ENCODE peak calls at places on chromosomes 7 and 10, in six cellular contexts. U, H, J, D, I and R are unnamed samples.

GRCh38 chr7:111282626-111283025 is 191.7 kb downstream of the LRRN3 start:
- DNase-seq in J (no peak), I (no peak), D (no peak), H (no peak), U (no peak), R (no peak)

GRCh38 chr10:61628875-61629513 is 33.7 kb upstream of the CABCOCO1 start:
- DNase-seq in H (no peak), U (no peak), I (peak), D (no peak), J (no peak), R (no peak)

GRCh38 chr7:95951531-95951930 is 179.2 kb downstream of the DYNC1I1 start:
- DNase-seq in I (no peak), H (no peak), D (no peak), U (peak), J (no peak), R (no peak)

GRCh38 chr7:87499494-87499893 is 24.0 kb upstream of the ABCB4 start:
- DNase-seq in H (no peak), U (no peak), D (peak), J (no peak), I (no peak), R (no peak)

GRCh38 chr10:75073442-75073841 is 38.0 kb upstream of the SAMD8 start:
- DNase-seq in D (no peak), I (no peak), J (no peak), H (no peak), U (no peak), R (no peak)

GRCh38 chr10:35219906-35220890 is 93.6 kb downstream of the CREM start:
- DNase-seq in D (no peak), J (no peak), H (no peak), U (no peak), I (no peak), R (no peak)

GRCh38 chr10:52746169-52746568 is 26.4 kb downstream of the MBL2 start:
- DNase-seq in D (peak), U (no peak), J (no peak), I (no peak), H (no peak), R (no peak)

GRCh38 chr7:113831509-113831908 is 87.3 kb downstream of the PPP1R3A start:
- DNase-seq in D (no peak), J (no peak), H (no peak), U (no peak), I (no peak), R (no peak)

GRCh38 chr10:46530249-46531186 is 25.9 kb downstream of the GPRIN2 start:
- DNase-seq in U (no peak), D (no peak), J (no peak), I (no peak), H (no peak), R (no peak)

GRCh38 chr7:81333536-81333935 is 414.7 kb upstream of the SEMA3C start:
- DNase-seq in D (no peak), H (no peak), U (no peak), J (no peak), I (no peak), R (no peak)

GRCh38 chr10:132654708-132655661 is 117.4 kb downstream of the INPP5A start:
- DNase-seq in I (peak), U (peak), H (peak), J (peak), D (peak), R (peak)

GRCh38 chr7:70303309-70303708 is 705.0 kb downstream of the AUTS2 start:
- DNase-seq in I (no peak), D (no peak), J (no peak), H (no peak), U (no peak), R (no peak)

GRCh38 chr7:132425920-132426319 is 150.3 kb downstream of the PLXNA4 start:
- DNase-seq in U (no peak), D (no peak), J (no peak), I (no peak), H (no peak), R (no peak)

GRCh38 chr7:105808703-105809590 is 67.5 kb downstream of the ATXN7L1 start:
- DNase-seq in H (no peak), U (no peak), I (no peak), D (peak), J (no peak), R (peak)

GRCh38 chr7:54811016-54811924 is 52.3 kb upstream of the SEC61G start:
- DNase-seq in I (no peak), H (no peak), J (no peak), U (no peak), D (no peak), R (no peak)

GRCh38 chr7:43513236-43513635 is 69.7 kb upstream of the STK17A start:
- DNase-seq in D (peak), J (peak), I (no peak), U (peak), H (no peak), R (peak)

GRCh38 chr7:116543664-116544063 is 18.8 kb downstream of the CAV1 start:
- DNase-seq in J (no peak), D (no peak), U (no peak), H (no peak), I (no peak), R (no peak)

GRCh38 chr7:24241216-24241615 is 42.8 kb upstream of the NPY start:
- DNase-seq in H (no peak), D (no peak), I (no peak), U (no peak), J (no peak), R (no peak)